ENCODE peak calls at places on chromosomes 16 and 17, in nine cellular contexts. One of them, this sample, is unnamed.

GRCh38 chr17:77288115-77288619 is 147.4 kb downstream of the SEC14L1 start:
- DNase-seq in GM12865: no peak
- DNase-seq in stomach: no peak
- DNase-seq in heart right ventricle: no peak
- DNase-seq in epithelial cell of proximal tubule: no peak
- DNase-seq in fibroblast of villous mesenchyme: no peak
- DNase-seq in B cell: no peak
- DNase-seq in nephron progenitor cell: no peak
- DNase-seq in RWPE1: peak
- DNase-seq in this sample: no peak

GRCh38 chr16:55418586-55418985 is 60.4 kb upstream of the MMP2 start:
- DNase-seq in GM12865: no peak
- DNase-seq in stomach: no peak
- DNase-seq in heart right ventricle: no peak
- DNase-seq in epithelial cell of proximal tubule: no peak
- DNase-seq in fibroblast of villous mesenchyme: peak
- DNase-seq in B cell: no peak
- DNase-seq in nephron progenitor cell: peak
- DNase-seq in RWPE1: peak
- DNase-seq in this sample: no peak

GRCh38 chr17:5644065-5644464 is 59.8 kb upstream of the NLRP1 start:
- DNase-seq in GM12865: no peak
- DNase-seq in stomach: no peak
- DNase-seq in heart right ventricle: no peak
- DNase-seq in epithelial cell of proximal tubule: no peak
- DNase-seq in fibroblast of villous mesenchyme: no peak
- DNase-seq in B cell: no peak
- DNase-seq in nephron progenitor cell: no peak
- DNase-seq in RWPE1: no peak
- DNase-seq in this sample: no peak

GRCh38 chr16:28136751-28137434 is 73.4 kb upstream of the GSG1L start:
- DNase-seq in GM12865: no peak
- DNase-seq in stomach: no peak
- DNase-seq in heart right ventricle: no peak
- DNase-seq in epithelial cell of proximal tubule: no peak
- DNase-seq in fibroblast of villous mesenchyme: peak
- DNase-seq in B cell: no peak
- DNase-seq in nephron progenitor cell: no peak
- DNase-seq in RWPE1: no peak
- DNase-seq in this sample: peak

GRCh38 chr17:57588086-57588485 is 157.0 kb downstream of the CCDC182 start:
- DNase-seq in GM12865: no peak
- DNase-seq in stomach: no peak
- DNase-seq in heart right ventricle: no peak
- DNase-seq in epithelial cell of proximal tubule: no peak
- DNase-seq in fibroblast of villous mesenchyme: no peak
- DNase-seq in B cell: no peak
- DNase-seq in nephron progenitor cell: no peak
- DNase-seq in RWPE1: no peak
- DNase-seq in this sample: no peak

GRCh38 chr16:59697236-59697635 is 963.1 kb upstream of the GOT2 start:
- DNase-seq in GM12865: no peak
- DNase-seq in stomach: no peak
- DNase-seq in heart right ventricle: no peak
- DNase-seq in epithelial cell of proximal tubule: no peak
- DNase-seq in fibroblast of villous mesenchyme: no peak
- DNase-seq in B cell: no peak
- DNase-seq in nephron progenitor cell: no peak
- DNase-seq in RWPE1: no peak
- DNase-seq in this sample: no peak

GRCh38 chr16:28279006-28279405 is 13.3 kb upstream of the SBK1 start:
- DNase-seq in GM12865: no peak
- DNase-seq in stomach: no peak
- DNase-seq in heart right ventricle: no peak
- DNase-seq in epithelial cell of proximal tubule: no peak
- DNase-seq in fibroblast of villous mesenchyme: no peak
- DNase-seq in B cell: no peak
- DNase-seq in nephron progenitor cell: no peak
- DNase-seq in RWPE1: no peak
- DNase-seq in this sample: peak

GRCh38 chr16:12267491-12267890 is 291.0 kb downstream of the SNX29 start:
- DNase-seq in GM12865: no peak
- DNase-seq in stomach: no peak
- DNase-seq in heart right ventricle: no peak
- DNase-seq in epithelial cell of proximal tubule: no peak
- DNase-seq in fibroblast of villous mesenchyme: peak
- DNase-seq in B cell: no peak
- DNase-seq in nephron progenitor cell: peak
- DNase-seq in RWPE1: no peak
- DNase-seq in this sample: no peak

GRCh38 chr17:83152745-83153611 is 73.6 kb downstream of the METRNL start:
- DNase-seq in GM12865: no peak
- DNase-seq in stomach: no peak
- DNase-seq in heart right ventricle: peak
- DNase-seq in epithelial cell of proximal tubule: no peak
- DNase-seq in fibroblast of villous mesenchyme: no peak
- DNase-seq in B cell: no peak
- DNase-seq in nephron progenitor cell: no peak
- DNase-seq in RWPE1: no peak
- DNase-seq in this sample: no peak

GRCh38 chr16:1494129-1494640 is 1.0 kb downstream of the TELO2 start:
- DNase-seq in GM12865: peak
- DNase-seq in stomach: peak
- DNase-seq in heart right ventricle: peak
- DNase-seq in epithelial cell of proximal tubule: no peak
- DNase-seq in fibroblast of villous mesenchyme: peak
- DNase-seq in B cell: no peak
- DNase-seq in nephron progenitor cell: peak
- DNase-seq in RWPE1: peak
- DNase-seq in this sample: no peak

GRCh38 chr16:72985148-72985882 is 62.6 kb downstream of the ZFHX3 start:
- DNase-seq in GM12865: no peak
- DNase-seq in stomach: no peak
- DNase-seq in heart right ventricle: peak
- DNase-seq in epithelial cell of proximal tubule: no peak
- DNase-seq in fibroblast of villous mesenchyme: peak
- DNase-seq in B cell: no peak
- DNase-seq in nephron progenitor cell: no peak
- DNase-seq in RWPE1: no peak
- DNase-seq in this sample: no peak

GRCh38 chr17:47907932-47908562 is 12.0 kb downstream of the SP2 start:
- DNase-seq in GM12865: no peak
- DNase-seq in stomach: no peak
- DNase-seq in heart right ventricle: no peak
- DNase-seq in epithelial cell of proximal tubule: no peak
- DNase-seq in fibroblast of villous mesenchyme: peak
- DNase-seq in B cell: no peak
- DNase-seq in nephron progenitor cell: no peak
- DNase-seq in RWPE1: no peak
- DNase-seq in this sample: no peak

GRCh38 chr16:69823831-69824563 is 61.9 kb downstream of the WWP2 start:
- DNase-seq in GM12865: peak
- DNase-seq in stomach: peak
- DNase-seq in heart right ventricle: peak
- DNase-seq in epithelial cell of proximal tubule: no peak
- DNase-seq in fibroblast of villous mesenchyme: peak
- DNase-seq in B cell: peak
- DNase-seq in nephron progenitor cell: no peak
- DNase-seq in RWPE1: no peak
- DNase-seq in this sample: no peak

GRCh38 chr16:85202631-85203461 is 90.6 kb upstream of the CIBAR2 start:
- DNase-seq in GM12865: no peak
- DNase-seq in stomach: peak
- DNase-seq in heart right ventricle: peak
- DNase-seq in epithelial cell of proximal tubule: no peak
- DNase-seq in fibroblast of villous mesenchyme: peak
- DNase-seq in B cell: no peak
- DNase-seq in nephron progenitor cell: peak
- DNase-seq in RWPE1: no peak
- DNase-seq in this sample: no peak

GRCh38 chr17:48179071-48179945 is 71.7 kb downstream of the SNX11 start:
- DNase-seq in GM12865: no peak
- DNase-seq in stomach: no peak
- DNase-seq in heart right ventricle: no peak
- DNase-seq in epithelial cell of proximal tubule: no peak
- DNase-seq in fibroblast of villous mesenchyme: no peak
- DNase-seq in B cell: no peak
- DNase-seq in nephron progenitor cell: no peak
- DNase-seq in RWPE1: no peak
- DNase-seq in this sample: no peak

GRCh38 chr16:15810411-15810810 is 46.4 kb downstream of the MYH11 start:
- DNase-seq in GM12865: no peak
- DNase-seq in stomach: no peak
- DNase-seq in heart right ventricle: no peak
- DNase-seq in epithelial cell of proximal tubule: no peak
- DNase-seq in fibroblast of villous mesenchyme: no peak
- DNase-seq in B cell: no peak
- DNase-seq in nephron progenitor cell: no peak
- DNase-seq in RWPE1: no peak
- DNase-seq in this sample: no peak

GRCh38 chr16:30777591-30778297 is 9.3 kb downstream of the ZNF629 start:
- DNase-seq in GM12865: no peak
- DNase-seq in stomach: no peak
- DNase-seq in heart right ventricle: no peak
- DNase-seq in epithelial cell of proximal tubule: no peak
- DNase-seq in fibroblast of villous mesenchyme: no peak
- DNase-seq in B cell: no peak
- DNase-seq in nephron progenitor cell: peak
- DNase-seq in RWPE1: no peak
- DNase-seq in this sample: no peak
- TF ChIP-seq CTCF in GM12865: no peak
- TF ChIP-seq CTCF in stomach: no peak
- TF ChIP-seq CTCF in heart right ventricle: no peak
- TF ChIP-seq CTCF in epithelial cell of proximal tubule: no peak
- TF ChIP-seq CTCF in fibroblast of villous mesenchyme: no peak
- TF ChIP-seq CTCF in B cell: no peak
- TF ChIP-seq CTCF in nephron progenitor cell: no peak
- TF ChIP-seq CTCF in RWPE1: no peak
- TF ChIP-seq CTCF in this sample: no peak

GRCh38 chr17:37844158-37844976 is 79.8 kb upstream of the TBC1D3K start:
- DNase-seq in GM12865: peak
- DNase-seq in stomach: peak
- DNase-seq in heart right ventricle: peak
- DNase-seq in epithelial cell of proximal tubule: no peak
- DNase-seq in fibroblast of villous mesenchyme: peak
- DNase-seq in B cell: peak
- DNase-seq in nephron progenitor cell: peak
- DNase-seq in RWPE1: peak
- DNase-seq in this sample: peak
- TF ChIP-seq CTCF in GM12865: peak
- TF ChIP-seq CTCF in stomach: peak
- TF ChIP-seq CTCF in heart right ventricle: peak
- TF ChIP-seq CTCF in epithelial cell of proximal tubule: peak
- TF ChIP-seq CTCF in fibroblast of villous mesenchyme: peak
- TF ChIP-seq CTCF in B cell: peak
- TF ChIP-seq CTCF in nephron progenitor cell: peak
- TF ChIP-seq CTCF in RWPE1: peak
- TF ChIP-seq CTCF in this sample: peak

GRCh38 chr16:57908409-57908987 is 62.4 kb downstream of the CNGB1 start:
- DNase-seq in GM12865: no peak
- DNase-seq in stomach: no peak
- DNase-seq in heart right ventricle: no peak
- DNase-seq in epithelial cell of proximal tubule: no peak
- DNase-seq in fibroblast of villous mesenchyme: no peak
- DNase-seq in B cell: no peak
- DNase-seq in nephron progenitor cell: no peak
- DNase-seq in RWPE1: no peak
- DNase-seq in this sample: no peak

GRCh38 chr16:57904101-57904500 is 66.8 kb downstream of the CNGB1 start:
- DNase-seq in GM12865: no peak
- DNase-seq in stomach: no peak
- DNase-seq in heart right ventricle: no peak
- DNase-seq in epithelial cell of proximal tubule: no peak
- DNase-seq in fibroblast of villous mesenchyme: no peak
- DNase-seq in B cell: no peak
- DNase-seq in nephron progenitor cell: no peak
- DNase-seq in RWPE1: no peak
- DNase-seq in this sample: no peak

GRCh38 chr16:57903656-57904055 is 67.3 kb downstream of the CNGB1 start:
- DNase-seq in GM12865: no peak
- DNase-seq in stomach: no peak
- DNase-seq in heart right ventricle: no peak
- DNase-seq in epithelial cell of proximal tubule: no peak
- DNase-seq in fibroblast of villous mesenchyme: no peak
- DNase-seq in B cell: no peak
- DNase-seq in nephron progenitor cell: no peak
- DNase-seq in RWPE1: no peak
- DNase-seq in this sample: no peak

GRCh38 chr16:57910726-57911125 is 60.2 kb downstream of the CNGB1 start:
- DNase-seq in GM12865: no peak
- DNase-seq in stomach: no peak
- DNase-seq in heart right ventricle: no peak
- DNase-seq in epithelial cell of proximal tubule: no peak
- DNase-seq in fibroblast of villous mesenchyme: no peak
- DNase-seq in B cell: no peak
- DNase-seq in nephron progenitor cell: no peak
- DNase-seq in RWPE1: no peak
- DNase-seq in this sample: no peak

DNA sequence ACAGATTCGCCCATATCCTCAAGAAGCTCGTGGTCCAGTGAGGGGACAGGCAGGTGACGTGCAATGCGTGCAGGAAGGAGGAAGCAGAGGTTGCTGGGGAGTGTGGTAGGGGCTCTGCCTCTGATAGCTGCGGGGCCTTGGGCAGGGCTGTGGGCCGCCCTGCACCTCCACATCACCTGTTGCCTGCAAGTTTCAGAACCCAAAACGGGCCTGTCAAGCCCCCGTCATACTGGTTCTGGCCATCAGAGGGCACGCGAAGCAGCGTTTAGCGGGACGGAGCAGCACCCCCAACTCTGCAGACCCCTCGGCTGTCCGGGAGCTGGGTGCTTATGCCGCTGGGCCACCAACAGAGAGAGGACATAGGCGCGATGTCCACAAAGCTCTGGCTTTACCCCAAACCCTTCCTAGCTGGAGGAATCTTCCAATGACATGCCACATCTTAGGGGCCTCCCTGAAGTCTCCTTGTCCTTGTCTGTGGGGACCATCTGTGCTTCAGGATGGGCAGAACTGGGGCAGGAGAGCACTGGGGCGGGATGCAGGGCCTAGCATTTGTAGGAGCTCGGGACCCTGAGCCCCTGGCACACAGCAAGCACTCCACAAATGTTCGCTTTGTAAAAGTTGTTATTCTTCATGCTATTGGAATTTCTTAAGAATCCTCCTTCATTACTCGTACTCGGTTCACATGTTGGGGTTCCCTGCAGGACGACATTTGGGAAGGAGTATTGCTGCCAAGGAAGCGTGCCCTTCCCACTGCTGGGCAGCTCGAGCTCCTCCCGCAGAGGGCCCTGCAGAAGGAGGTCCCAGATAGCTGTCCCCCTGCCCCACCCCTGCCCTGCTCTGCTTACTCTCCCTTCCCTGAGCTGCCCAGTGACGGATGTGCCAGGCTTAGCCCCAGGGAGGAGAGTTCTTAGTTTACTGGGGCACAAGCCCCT is 64.3 kb downstream of the CNGB1 start:
- DNase-seq in GM12865: peak
- DNase-seq in stomach: no peak
- DNase-seq in heart right ventricle: no peak
- DNase-seq in epithelial cell of proximal tubule: no peak
- DNase-seq in fibroblast of villous mesenchyme: no peak
- DNase-seq in B cell: peak
- DNase-seq in nephron progenitor cell: peak
- DNase-seq in RWPE1: no peak
- DNase-seq in this sample: peak
- TF ChIP-seq CTCF in GM12865: peak
- TF ChIP-seq CTCF in stomach: peak
- TF ChIP-seq CTCF in heart right ventricle: peak
- TF ChIP-seq CTCF in epithelial cell of proximal tubule: peak
- TF ChIP-seq CTCF in fibroblast of villous mesenchyme: peak
- TF ChIP-seq CTCF in B cell: peak
- TF ChIP-seq CTCF in nephron progenitor cell: peak
- TF ChIP-seq CTCF in RWPE1: peak
- TF ChIP-seq CTCF in this sample: peak

GRCh38 chr16:88736088-88736487 is 29.8 kb downstream of the CTU2 start:
- DNase-seq in GM12865: no peak
- DNase-seq in stomach: no peak
- DNase-seq in heart right ventricle: no peak
- DNase-seq in epithelial cell of proximal tubule: no peak
- DNase-seq in fibroblast of villous mesenchyme: no peak
- DNase-seq in B cell: no peak
- DNase-seq in nephron progenitor cell: no peak
- DNase-seq in RWPE1: no peak
- DNase-seq in this sample: no peak
- TF ChIP-seq CTCF in GM12865: no peak
- TF ChIP-seq CTCF in stomach: no peak
- TF ChIP-seq CTCF in heart right ventricle: no peak
- TF ChIP-seq CTCF in epithelial cell of proximal tubule: no peak
- TF ChIP-seq CTCF in fibroblast of villous mesenchyme: no peak
- TF ChIP-seq CTCF in B cell: no peak
- TF ChIP-seq CTCF in nephron progenitor cell: no peak
- TF ChIP-seq CTCF in RWPE1: no peak
- TF ChIP-seq CTCF in this sample: no peak